ENCODE peak calls at places on chromosome 1, in ten cellular contexts. U, Z, E, W, J, M, S, F, C and B are unnamed samples.

GRCh38 chr1:10679521-10680220 is 116.8 kb downstream of the CASZ1 start:
- DNase-seq in U (peak; percentile 85), Z (peak; percentile 49), E (no peak), W (peak; percentile 49), J (peak; percentile 60), M (peak; percentile 72), S (peak; percentile 85), F (peak; percentile 62), C (peak; percentile 45), B (peak; percentile 67)

GRCh38 chr1:185279571-185279970 is 37.5 kb downstream of the IVNS1ABP start:
- DNase-seq in U (no peak), Z (no peak), E (no peak), W (no peak), J (no peak), M (no peak), S (no peak), F (peak; percentile 66), C (no peak), B (no peak)

GRCh38 chr1:184792450-184792969 is 37.9 kb upstream of the EDEM3 start:
- DNase-seq in U (peak; percentile 19), Z (peak; percentile 52), E (peak; percentile 88), W (peak; percentile 16), J (peak; percentile 96), M (peak; percentile 95), S (no peak), F (peak; percentile 99), C (peak; percentile 74), B (peak; percentile 29)

GRCh38 chr1:204130989-204131892 is 20.6 kb downstream of the ETNK2 start:
- DNase-seq in U (no peak), Z (no peak), E (no peak), W (peak; percentile 84), J (peak; percentile 47), M (peak; percentile 86), S (no peak), F (peak; percentile 89), C (no peak), B (peak; percentile 41)

GRCh38 chr1:180181048-180181447 is 26.4 kb downstream of the QSOX1 start:
- DNase-seq in U (peak; percentile 41), Z (no peak), E (no peak), W (no peak), J (no peak), M (peak; percentile 15), S (no peak), F (no peak), C (no peak), B (no peak)

GRCh38 chr1:7373936-7374760 is 396.9 kb upstream of the VAMP3 start:
- DNase-seq in U (no peak), Z (no peak), E (no peak), W (no peak), J (no peak), M (no peak), S (no peak), F (peak; percentile 15), C (no peak), B (no peak)

GRCh38 chr1:224082146-224082545 is 31.8 kb upstream of the FBXO28 start:
- DNase-seq in U (no peak), Z (no peak), E (no peak), W (no peak), J (no peak), M (peak; percentile 3), S (no peak), F (peak; percentile 12), C (no peak), B (peak; percentile 88)

GRCh38 chr1:31798433-31799195 is 17.2 kb downstream of the SPOCD1 start:
- DNase-seq in U (no peak), Z (no peak), E (no peak), W (peak; percentile 44), J (no peak), M (peak; percentile 91), S (peak; percentile 45), F (peak; percentile 90), C (peak; percentile 5), B (peak; percentile 85)

GRCh38 chr1:64497484-64497883 is 27.6 kb downstream of the CACHD1 start:
- DNase-seq in U (no peak), Z (no peak), E (no peak), W (no peak), J (no peak), M (no peak), S (no peak), F (no peak), C (no peak), B (no peak)

GRCh38 chr1:216194721-216195120 is 228.5 kb downstream of the USH2A start:
- DNase-seq in U (no peak), Z (no peak), E (no peak), W (no peak), J (no peak), M (no peak), S (no peak), F (no peak), C (no peak), B (no peak)

GRCh38 chr1:216190438-216190837 is 232.8 kb downstream of the USH2A start:
- DNase-seq in U (no peak), Z (no peak), E (no peak), W (no peak), J (no peak), M (no peak), S (no peak), F (no peak), C (no peak), B (no peak)

DNA sequence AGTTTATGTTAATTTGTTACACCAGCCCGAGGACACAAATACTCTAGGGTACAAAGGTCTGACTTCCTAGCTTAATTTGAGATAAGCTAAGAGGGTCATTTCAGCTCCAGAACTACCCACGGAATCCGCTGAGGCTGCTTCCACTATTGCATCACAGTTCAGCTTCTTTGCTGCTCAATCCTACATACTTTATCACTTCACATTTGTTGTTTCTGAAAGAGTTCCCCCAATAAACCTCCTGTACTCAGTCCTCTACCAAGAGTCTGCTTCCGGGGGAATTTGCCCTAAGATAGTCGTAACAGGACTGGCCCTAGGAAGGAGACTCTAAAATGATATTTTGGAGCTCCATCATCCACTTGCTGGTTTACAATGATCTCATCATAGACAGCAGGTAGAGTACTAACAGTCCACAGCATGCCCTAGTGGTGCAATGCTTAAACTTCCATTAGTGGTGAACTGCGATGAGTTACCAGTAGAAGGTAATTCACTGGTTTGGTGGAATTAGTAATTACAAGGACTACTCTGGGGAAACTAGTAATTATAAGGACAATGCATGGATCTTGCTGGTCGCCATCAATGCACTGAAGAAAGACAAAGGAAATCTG is 229.3 kb downstream of the USH2A start:
- DNase-seq in U (no peak), Z (no peak), E (no peak), W (no peak), J (no peak), M (no peak), S (no peak), F (no peak), C (no peak), B (no peak)
- TF ChIP-seq CTCF in U (no peak), Z (no peak), E (peak; percentile 49), W (no peak), J (no peak), M (no peak), S (no peak), F (peak; percentile 25), C (no peak), B (peak; percentile 51)

GRCh38 chr1:34549199-34549598 is 205.6 kb upstream of the GJB5 start:
- DNase-seq in U (peak; percentile 24), Z (no peak), E (no peak), W (peak; percentile 9), J (peak; percentile 16), M (no peak), S (no peak), F (no peak), C (peak; percentile 60), B (no peak)

GRCh38 chr1:34547043-34547674 is 207.7 kb upstream of the GJB5 start:
- DNase-seq in U (peak; percentile 3), Z (no peak), E (no peak), W (no peak), J (no peak), M (peak; percentile 1), S (no peak), F (no peak), C (no peak), B (no peak)
- H3K4me3 ChIP-seq in U (no peak overlapping the region), Z (no peak overlapping the region), E (no peak overlapping the region), W (no peak overlapping the region), J (no peak overlapping the region), M (no peak overlapping the region), S (no peak overlapping the region), F (no peak overlapping the region), C (no peak overlapping the region), B (no peak overlapping the region)

GRCh38 chr1:51924455-51924854 is 45.9 kb upstream of the NRDC start:
- DNase-seq in U (no peak), Z (no peak), E (no peak), W (no peak), J (no peak), M (no peak), S (no peak), F (peak; percentile 77), C (no peak), B (no peak)
- TF ChIP-seq CTCF in U (no peak), Z (no peak), E (no peak), W (no peak), J (no peak), M (no peak), S (no peak), F (no peak), C (no peak), B (no peak)

DNA sequence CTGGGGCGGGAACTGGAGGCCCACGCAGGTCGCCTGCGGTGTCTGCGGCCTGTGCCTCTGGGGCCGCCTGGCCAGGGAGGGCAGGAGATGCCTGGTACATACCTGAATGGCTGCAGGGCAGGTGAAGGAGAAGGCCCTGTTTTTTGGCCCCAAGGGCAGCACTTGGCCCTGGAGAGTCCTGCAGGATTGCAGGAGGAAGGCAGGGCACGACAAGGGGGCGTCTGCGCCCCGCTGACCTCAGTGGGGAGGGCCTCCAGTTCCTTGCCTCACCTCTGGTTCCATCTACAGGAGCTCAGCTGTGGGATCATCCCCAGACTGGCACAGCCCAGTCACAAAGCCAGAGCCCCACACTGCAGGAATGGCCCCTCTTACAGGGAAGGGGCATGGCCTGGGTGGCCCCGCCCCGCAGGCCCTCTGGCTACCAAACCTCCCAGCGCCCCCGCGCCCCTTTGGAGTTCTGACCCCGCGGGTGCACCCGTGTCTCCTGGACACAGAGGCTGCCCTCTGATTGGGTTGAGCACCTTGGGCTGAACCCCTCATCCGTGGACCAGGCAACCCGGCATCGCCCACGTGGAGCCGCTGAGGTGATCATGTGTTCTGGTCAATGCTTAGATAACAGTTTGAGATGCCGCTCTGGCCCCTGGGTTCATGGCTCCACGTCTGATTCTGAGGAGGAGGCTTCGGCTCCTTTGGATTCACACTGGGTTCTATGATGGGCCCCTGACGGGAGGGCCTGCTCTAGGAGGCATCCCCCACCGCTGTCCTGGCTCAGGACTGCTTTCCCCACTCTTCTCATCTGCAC is 1.3 kb upstream of the PEX10 start:
- DNase-seq in U (no peak), Z (no peak), E (no peak), W (peak; percentile 34), J (peak; percentile 46), M (no peak), S (no peak), F (no peak), C (peak; percentile 31), B (no peak)
- H3K4me3 ChIP-seq in U (peak overlapping the region; percentile 85), Z (no peak overlapping the region), E (peak overlapping the region; percentile 75), W (peak overlapping the region; percentile 97), J (peak overlapping the region; percentile 99), M (peak overlapping the region; percentile 74), S (peak overlapping the region; percentile 95), F (no peak overlapping the region), C (peak overlapping the region; percentile 90), B (peak overlapping the region; percentile 60)

GRCh38 chr1:15016526-15016925 is 137.0 kb upstream of the TMEM51 start:
- DNase-seq in U (no peak), Z (no peak), E (no peak), W (no peak), J (no peak), M (no peak), S (no peak), F (no peak), C (no peak), B (no peak)
- TF ChIP-seq CTCF in U (no peak), Z (no peak), E (no peak), W (no peak), J (no peak), M (no peak), S (no peak), F (no peak), C (no peak), B (no peak)